ENCODE peak calls at places on chromosomes 6 and 20, in five cellular contexts. N is H9, T is trophoblast cell, X is H1, Z is neuronal stem cell. E is an unnamed sample.
A peak's percentile ranks its signal among the peaks of the same experiment; 100 is the strongest.

GRCh38 chr20:20549699-20550098 is 162.7 kb downstream of the RALGAPA2 start:
- DNase-seq in N (no peak), T (peak; percentile 94), X (no peak), Z (no peak), E (peak; percentile 77)

GRCh38 chr20:35257175-35257909 is 20.6 kb downstream of the MMP24OS start:
- DNase-seq in N (no peak), T (peak; percentile 59), X (no peak), Z (no peak), E (no peak)

GRCh38 chr20:11235058-11235457 is 561.3 kb upstream of the JAG1 start:
- DNase-seq in N (peak; percentile 43), T (no peak), X (no peak), Z (no peak), E (peak; percentile 73)

GRCh38 chr6:132333639-132334516 is 67.4 kb downstream of the MOXD1 start:
- DNase-seq in N (no peak), T (peak; percentile 84), X (no peak), Z (no peak), E (peak; percentile 94)

GRCh38 chr6:11366934-11367637 is 134.6 kb upstream of the NEDD9 start:
- DNase-seq in N (no peak), T (no peak), X (no peak), Z (peak; percentile 23), E (no peak)

GRCh38 chr6:7974932-7975763 is 64.6 kb upstream of the TXNDC5 start:
- DNase-seq in N (no peak), T (peak; percentile 92), X (no peak), Z (no peak), E (peak; percentile 88)

GRCh38 chr6:20340459-20340858 is 61.2 kb upstream of the E2F3 start:
- DNase-seq in N (no peak), T (no peak), X (no peak), Z (no peak), E (no peak)

GRCh38 chr6:45472383-45472782 is 94.6 kb upstream of the SUPT3H start:
- DNase-seq in N (no peak), T (no peak), X (no peak), Z (no peak), E (peak; percentile 57)

DNA sequence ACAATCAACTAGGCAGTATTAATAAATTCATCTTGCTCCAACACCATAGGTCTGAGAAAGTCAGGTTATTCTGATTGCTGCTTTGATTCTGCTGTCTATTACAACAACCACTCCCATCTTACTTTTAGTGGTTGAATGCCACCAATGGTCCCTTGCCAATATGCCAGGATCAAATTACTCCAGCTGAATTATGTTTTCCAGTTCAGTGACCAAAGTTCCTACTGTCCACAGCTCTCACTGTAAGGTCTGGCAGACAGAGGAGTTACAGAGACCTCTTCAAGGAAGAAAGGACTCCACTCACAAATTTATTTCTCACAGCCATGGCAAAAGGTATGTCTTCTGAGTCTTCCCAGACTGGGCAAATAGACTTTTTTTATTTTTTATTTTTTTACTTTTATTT is 557.0 kb downstream of the HAO1 start:
- DNase-seq in N (no peak), T (no peak), X (no peak), Z (no peak), E (no peak)
- H2BK12ac ChIP-seq in N (no peak overlapping the region), T (no peak overlapping the region), X (no peak overlapping the region), Z (no peak overlapping the region), E (no peak overlapping the region)

GRCh38 chr20:64026-64603 is 23.4 kb upstream of the DEFB125 start:
- DNase-seq in N (no peak), T (no peak), X (no peak), Z (no peak), E (no peak)
- H3K9me3 ChIP-seq in N (peaks cover 82% of the 10 kb centered on the region), T (peaks cover 42% of the 10 kb centered on the region), X (peaks cover 73% of the 10 kb centered on the region), Z (peaks cover 56% of the 10 kb centered on the region), E (peaks cover 38% of the 10 kb centered on the region)

GRCh38 chr6:169082817-169083540 is 170.7 kb downstream of the THBS2 start:
- DNase-seq in N (no peak), T (no peak), X (no peak), Z (no peak), E (no peak)
- H2BK12ac ChIP-seq in N (no peak overlapping the region), T (no peak overlapping the region), X (no peak overlapping the region), Z (peak overlapping the region; percentile 60), E (no peak overlapping the region)

GRCh38 chr20:34211591-34211990 is 29.6 kb upstream of the ASIP start:
- DNase-seq in N (no peak), T (no peak), X (no peak), Z (no peak), E (no peak)
- H3K9me3 ChIP-seq in N (no peaks in the 10 kb centered on the region), T (peaks cover 13% of the 10 kb centered on the region), X (no peaks in the 10 kb centered on the region), Z (peaks cover 6% of the 10 kb centered on the region), E (peaks cover 52% of the 10 kb centered on the region)

GRCh38 chr6:84546427-84546914 is 217.9 kb downstream of the TBX18 start:
- DNase-seq in N (no peak), T (no peak), X (no peak), Z (no peak), E (peak; percentile 44)
- H2BK12ac ChIP-seq in N (no peak overlapping the region), T (no peak overlapping the region), X (no peak overlapping the region), Z (no peak overlapping the region), E (no peak overlapping the region)

GRCh38 chr6:30282522-30282921 is 44.2 kb upstream of the TRIM39 start:
- DNase-seq in N (no peak), T (no peak), X (no peak), Z (no peak), E (no peak)

GRCh38 chr6:30287139-30287538 is 39.6 kb upstream of the TRIM39 start:
- DNase-seq in N (no peak), T (no peak), X (no peak), Z (no peak), E (no peak)

DNA sequence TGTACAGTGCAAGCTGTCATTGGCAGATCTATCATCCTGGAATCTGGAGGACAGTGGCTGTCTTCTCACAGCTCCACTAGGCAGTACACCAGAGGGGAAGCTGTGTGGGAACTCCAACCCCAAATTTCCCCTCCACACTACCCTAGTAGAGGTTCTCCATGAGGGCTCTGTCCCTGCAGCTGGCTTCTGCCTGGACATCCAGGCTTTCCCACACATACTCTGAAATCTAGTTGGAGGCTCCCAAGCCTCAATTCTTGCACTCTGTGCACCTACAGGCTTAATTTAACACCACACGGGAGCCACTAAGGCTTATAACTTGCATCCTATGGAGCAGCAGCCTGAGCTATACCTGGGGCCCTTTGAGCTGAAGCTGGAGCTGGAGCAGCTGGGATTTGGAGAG is 43.0 kb upstream of the TRIM39 start:
- DNase-seq in N (no peak), T (no peak), X (no peak), Z (no peak), E (no peak)
- H3K9me3 ChIP-seq in N (peaks cover 50% of the 10 kb centered on the region), T (peaks cover 13% of the 10 kb centered on the region), X (peaks cover 88% of the 10 kb centered on the region), Z (peaks cover 26% of the 10 kb centered on the region), E (peaks cover 87% of the 10 kb centered on the region)